ENCODE peak calls at places on chromosomes 4 and X, in five cellular contexts. Y is K562, O is HepG2, Q is HCT116, I is GM12878. L is an unnamed sample.

GRCh38 chr4:3661989-3662388 is 104.2 kb upstream of the ADRA2C start:
- DNase-seq in I (no peak), O (no peak), Q (no peak), Y (no peak), L (no peak)

GRCh38 chrX:136183175-136183574 is 35.8 kb downstream of the FHL1 start:
- DNase-seq in Y (no peak), I (no peak), Q (no peak), O (no peak), L (no peak)

GRCh38 chr4:140995058-140995457 is 138.2 kb downstream of the RNF150 start:
- DNase-seq in Q (no peak), Y (no peak), O (no peak), I (no peak), L (no peak)

GRCh38 chr4:141761926-141762325 is 125.5 kb downstream of the IL15 start:
- DNase-seq in Q (no peak), O (no peak), Y (no peak), I (no peak), L (no peak)

GRCh38 chrX:107710617-107711391 is 64.8 kb downstream of the TSC22D3 start:
- DNase-seq in O (peak), Q (peak), Y (peak), I (peak), L (no peak)

GRCh38 chr4:89469930-89470375 is 162.4 kb upstream of the GPRIN3 start:
- DNase-seq in Y (no peak), I (peak), Q (no peak), O (no peak), L (no peak)

GRCh38 chr4:155944516-155944915 is 9.2 kb downstream of the CTSO start:
- DNase-seq in O (no peak), Q (no peak), Y (no peak), I (no peak), L (no peak)

GRCh38 chrX:116499780-116500179 is 37.0 kb upstream of the CT83 start:
- DNase-seq in I (no peak), Q (no peak), Y (no peak), O (no peak), L (peak)

GRCh38 chr4:163816494-163816893 is 322.0 kb downstream of the TMA16 start:
- DNase-seq in O (no peak), Q (no peak), Y (no peak), I (no peak), L (no peak)

GRCh38 chr4:110769578-110769977 is 146.7 kb upstream of the PITX2 start:
- DNase-seq in Y (no peak), Q (no peak), O (no peak), I (no peak), L (no peak)

GRCh38 chr4:26789208-26789607 is 71.4 kb upstream of the STIM2 start:
- DNase-seq in Y (no peak), O (no peak), Q (no peak), I (no peak), L (no peak)

GRCh38 chr4:147731611-147732515 is at the start of gene ARHGAP10:
- DNase-seq in O (no peak), I (no peak), Q (no peak), Y (peak), L (peak)

GRCh38 chrX:17359500-17359899 is 15.5 kb upstream of the NHS start:
- DNase-seq in Y (no peak), I (no peak), O (no peak), Q (no peak), L (no peak)

GRCh38 chr4:103719320-103720204 is at the start of gene TACR3:
- DNase-seq in O (no peak), Q (no peak), Y (no peak), I (no peak), L (no peak)

GRCh38 chr4:169253904-169254303 is 16.9 kb downstream of the SH3RF1 start:
- DNase-seq in Y (no peak), Q (no peak), I (no peak), O (no peak), L (no peak)

GRCh38 chr4:137614491-137614890 is 82.2 kb upstream of the PCDH18 start:
- DNase-seq in I (no peak), O (no peak), Y (no peak), Q (no peak), L (no peak)

GRCh38 chrX:34058005-34058404 is 74.1 kb downstream of the FAM47A start:
- DNase-seq in Y (no peak), Q (no peak), I (no peak), O (no peak), L (no peak)

GRCh38 chrX:154040307-154040756 is 20.6 kb upstream of the IRAK1 start:
- DNase-seq in O (peak), I (no peak), Q (no peak), Y (no peak), L (no peak)

GRCh38 chrX:103628386-103629290 is at the start of gene TCEAL1:
- DNase-seq in Q (no peak), Y (peak), O (peak), I (no peak), L (peak)

GRCh38 chr4:85860066-85860465 is 385.1 kb downstream of the ARHGAP24 start:
- DNase-seq in I (no peak), Q (no peak), Y (no peak), O (no peak), L (no peak)

GRCh38 chr4:69095301-69095731 is 958 bp upstream of the UGT2B7 start:
- DNase-seq in O (peak), Y (no peak), I (no peak), Q (no peak), L (no peak)

GRCh38 chrX:19659929-19660328 is 144.6 kb upstream of the MAP3K15 start:
- DNase-seq in Y (no peak), Q (no peak), I (no peak), O (no peak), L (peak)

GRCh38 chr4:155248002-155248896 is 39.8 kb downstream of the NPY2R start:
- DNase-seq in Y (no peak), Q (no peak), I (no peak), O (no peak), L (no peak)

GRCh38 chrX:6777211-6778002 is 242.5 kb upstream of the VCX3A start:
- DNase-seq in Q (no peak), I (no peak), Y (no peak), O (no peak), L (no peak)

GRCh38 chr4:110510955-110511544 is 35.1 kb downstream of the ENPEP start:
- DNase-seq in O (peak), I (no peak), Y (peak), Q (peak), L (peak)

GRCh38 chrX:48021026-48021900 is 14.5 kb downstream of the SPACA5 start:
- DNase-seq in I (peak), Q (no peak), O (peak), Y (peak), L (peak)

GRCh38 chr4:186307497-186307896 is 41.5 kb downstream of the F11 start:
- DNase-seq in O (no peak), Y (no peak), Q (no peak), I (no peak), L (no peak)

GRCh38 chrX:129701624-129702069 is 37.1 kb upstream of the XPNPEP2 start:
- DNase-seq in I (no peak), Y (no peak), Q (no peak), O (no peak), L (no peak)

GRCh38 chr4:161133877-161134276 is 1029.9 kb downstream of the FSTL5 start:
- DNase-seq in Q (no peak), O (no peak), I (no peak), Y (no peak), L (no peak)

GRCh38 chr4:105277702-105278101 is 131.0 kb downstream of the TET2 start:
- DNase-seq in Q (no peak), Y (no peak), O (no peak), I (no peak), L (no peak)

GRCh38 chr4:28369504-28369903 is 1508.9 kb downstream of the STIM2 start:
- DNase-seq in O (no peak), Q (no peak), I (no peak), Y (no peak), L (no peak)

GRCh38 chr4:85029453-85029852 is 63.0 kb upstream of the WDFY3 start:
- DNase-seq in Y (no peak), I (no peak), O (no peak), Q (no peak), L (no peak)

GRCh38 chrX:105495376-105495775 is 274.9 kb upstream of the TEX13A start:
- DNase-seq in I (no peak), Q (no peak), Y (no peak), O (no peak), L (no peak)
- TF ChIP-seq JUND in I (no peak), Q (no peak), Y (no peak), O (no peak), L (no peak)

GRCh38 chrX:49073641-49074575 is at the start of gene PRAF2:
- DNase-seq in Y (no peak), O (no peak), I (peak), Q (peak), L (peak)
- TF ChIP-seq JUND in Y (no peak), O (no peak), I (no peak), Q (no peak), L (no peak)

GRCh38 chr4:184355111-184355604 is 119.2 kb downstream of the IRF2 start:
- DNase-seq in Y (peak), O (peak), I (peak), Q (peak), L (no peak)
- TF ChIP-seq JUND in Y (peak), O (no peak), I (no peak), Q (no peak), L (no peak)

GRCh38 chr4:64617813-64618212 is 208.6 kb upstream of the TECRL start:
- DNase-seq in Q (no peak), I (no peak), Y (no peak), O (no peak), L (no peak)
- TF ChIP-seq JUND in Q (no peak), I (no peak), Y (no peak), O (no peak), L (no peak)

GRCh38 chr4:14994242-14994641 is 8.0 kb upstream of the CPEB2 start:
- DNase-seq in O (no peak), Y (no peak), Q (no peak), I (no peak), L (no peak)
- TF ChIP-seq JUND in O (no peak), Y (peak), Q (peak), I (no peak), L (no peak)

GRCh38 chrX:118420462-118420861 is 74.6 kb downstream of the WDR44 start:
- DNase-seq in I (no peak), O (no peak), Q (no peak), Y (no peak), L (no peak)
- TF ChIP-seq JUND in I (no peak), O (no peak), Q (no peak), Y (no peak), L (no peak)